ENCODE peak calls at places on chromosomes 12 and 14, in seven cellular contexts. One of them, this sample, is unnamed.

GRCh38 chr14:104577457-104578301 is 1.9 kb upstream of the C14orf180 start:
- DNase-seq in neural progenitor cell: no peak
- DNase-seq in HCT116: no peak
- DNase-seq in PC-3: no peak
- DNase-seq in GM23248: no peak
- DNase-seq in GM23338: no peak
- DNase-seq in MM.1S: no peak
- DNase-seq in this sample: no peak

GRCh38 chr14:104880584-104881210 is 15.6 kb downstream of the CEP170B start:
- DNase-seq in GM23248: no peak
- DNase-seq in PC-3: no peak
- DNase-seq in HCT116: no peak
- DNase-seq in GM23338: no peak
- DNase-seq in MM.1S: no peak
- DNase-seq in neural progenitor cell: no peak
- DNase-seq in this sample: no peak

GRCh38 chr12:153080-153746 is 60.7 kb downstream of the SLC6A12 start:
- DNase-seq in PC-3: peak
- DNase-seq in GM23338: peak
- DNase-seq in HCT116: peak
- DNase-seq in GM23248: peak
- DNase-seq in MM.1S: peak
- DNase-seq in neural progenitor cell: peak
- DNase-seq in this sample: peak

GRCh38 chr12:22256076-22256475 is 78.4 kb downstream of the ST8SIA1 start:
- DNase-seq in neural progenitor cell: no peak
- DNase-seq in GM23248: no peak
- DNase-seq in GM23338: no peak
- DNase-seq in MM.1S: peak
- DNase-seq in PC-3: no peak
- DNase-seq in HCT116: no peak
- DNase-seq in this sample: peak

GRCh38 chr12:94963649-94964048 is 39.8 kb downstream of the NDUFA12 start:
- DNase-seq in HCT116: no peak
- DNase-seq in GM23248: peak
- DNase-seq in MM.1S: no peak
- DNase-seq in neural progenitor cell: no peak
- DNase-seq in PC-3: no peak
- DNase-seq in GM23338: no peak
- DNase-seq in this sample: no peak

GRCh38 chr14:65229431-65230286 is 127.3 kb upstream of the MAX start:
- DNase-seq in MM.1S: no peak
- DNase-seq in GM23248: peak
- DNase-seq in GM23338: peak
- DNase-seq in HCT116: no peak
- DNase-seq in PC-3: no peak
- DNase-seq in neural progenitor cell: peak
- DNase-seq in this sample: peak

GRCh38 chr14:89620436-89620835 is 203.4 kb upstream of the FOXN3 start:
- DNase-seq in GM23338: no peak
- DNase-seq in PC-3: no peak
- DNase-seq in HCT116: no peak
- DNase-seq in GM23248: no peak
- DNase-seq in MM.1S: no peak
- DNase-seq in neural progenitor cell: no peak
- DNase-seq in this sample: no peak

GRCh38 chr14:82766128-82766527 is 1232.5 kb upstream of the SEL1L start:
- DNase-seq in MM.1S: no peak
- DNase-seq in neural progenitor cell: no peak
- DNase-seq in GM23248: no peak
- DNase-seq in HCT116: no peak
- DNase-seq in GM23338: no peak
- DNase-seq in PC-3: no peak
- DNase-seq in this sample: no peak

GRCh38 chr14:26200675-26201074 is 397.2 kb downstream of the NOVA1 start:
- DNase-seq in PC-3: peak
- DNase-seq in neural progenitor cell: no peak
- DNase-seq in GM23338: no peak
- DNase-seq in GM23248: peak
- DNase-seq in MM.1S: no peak
- DNase-seq in HCT116: no peak
- DNase-seq in this sample: no peak

GRCh38 chr12:3744216-3744883 is 8.6 kb downstream of the CRACR2A start:
- DNase-seq in neural progenitor cell: no peak
- DNase-seq in HCT116: no peak
- DNase-seq in GM23338: no peak
- DNase-seq in PC-3: no peak
- DNase-seq in MM.1S: no peak
- DNase-seq in GM23248: no peak
- DNase-seq in this sample: no peak

DNA sequence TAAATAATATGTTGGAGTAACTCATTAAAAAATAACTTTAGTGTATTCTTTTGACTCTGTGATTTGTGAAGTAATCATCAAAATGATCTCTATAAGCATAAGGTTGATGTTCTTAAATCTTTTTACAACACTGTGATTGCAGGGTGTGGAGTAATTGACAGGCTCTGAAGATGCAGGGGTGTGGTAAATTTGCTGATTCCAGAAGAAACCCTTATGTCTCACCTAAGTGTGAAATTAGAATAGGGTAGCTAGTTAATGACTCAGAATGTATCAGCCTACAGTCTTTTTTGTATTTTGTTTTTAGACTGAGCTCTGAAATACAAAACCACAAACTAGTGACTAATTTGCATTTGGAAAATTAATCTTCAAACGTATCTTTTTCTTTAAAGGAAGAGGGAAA is 5.9 kb downstream of the PRPF39 start:
- DNase-seq in PC-3: peak
- DNase-seq in HCT116: no peak
- DNase-seq in GM23248: peak
- DNase-seq in MM.1S: no peak
- DNase-seq in neural progenitor cell: no peak
- DNase-seq in GM23338: no peak
- DNase-seq in this sample: no peak
- H3K27ac ChIP-seq in PC-3: no peak
- H3K27ac ChIP-seq in HCT116: no peak
- H3K27ac ChIP-seq in GM23248: peak
- H3K27ac ChIP-seq in MM.1S: no peak
- H3K27ac ChIP-seq in neural progenitor cell: no peak
- H3K27ac ChIP-seq in GM23338: no peak
- H3K27ac ChIP-seq in this sample: no peak

GRCh38 chr12:123058980-123059379 is 78.5 kb downstream of the ARL6IP4 start:
- DNase-seq in MM.1S: no peak
- DNase-seq in GM23248: peak
- DNase-seq in GM23338: no peak
- DNase-seq in PC-3: no peak
- DNase-seq in neural progenitor cell: no peak
- DNase-seq in HCT116: no peak
- DNase-seq in this sample: no peak
- TF ChIP-seq EZH2phosphoT487 in MM.1S: no peak
- TF ChIP-seq EZH2phosphoT487 in GM23248: no peak
- TF ChIP-seq EZH2phosphoT487 in GM23338: no peak
- TF ChIP-seq EZH2phosphoT487 in PC-3: no peak
- TF ChIP-seq EZH2phosphoT487 in neural progenitor cell: no peak
- TF ChIP-seq EZH2phosphoT487 in HCT116: no peak
- TF ChIP-seq EZH2phosphoT487 in this sample: no peak

GRCh38 chr14:101559624-101560533 is 1.4 kb upstream of the DIO3 start:
- DNase-seq in HCT116: no peak
- DNase-seq in neural progenitor cell: peak
- DNase-seq in MM.1S: no peak
- DNase-seq in GM23248: peak
- DNase-seq in GM23338: peak
- DNase-seq in PC-3: peak
- DNase-seq in this sample: peak
- TF ChIP-seq EZH2 in HCT116: no peak
- TF ChIP-seq EZH2 in neural progenitor cell: peak
- TF ChIP-seq EZH2 in MM.1S: no peak
- TF ChIP-seq EZH2 in GM23248: peak
- TF ChIP-seq EZH2 in GM23338: peak
- TF ChIP-seq EZH2 in PC-3: no peak
- TF ChIP-seq EZH2 in this sample: no peak

GRCh38 chr12:104682790-104683279 is 226.1 kb downstream of the CHST11 start:
- DNase-seq in GM23338: no peak
- DNase-seq in MM.1S: peak
- DNase-seq in GM23248: no peak
- DNase-seq in PC-3: no peak
- DNase-seq in HCT116: no peak
- DNase-seq in neural progenitor cell: no peak
- DNase-seq in this sample: no peak
- H3K27ac ChIP-seq in GM23338: no peak
- H3K27ac ChIP-seq in MM.1S: no peak
- H3K27ac ChIP-seq in GM23248: no peak
- H3K27ac ChIP-seq in PC-3: no peak
- H3K27ac ChIP-seq in HCT116: no peak
- H3K27ac ChIP-seq in neural progenitor cell: no peak
- H3K27ac ChIP-seq in this sample: no peak

DNA sequence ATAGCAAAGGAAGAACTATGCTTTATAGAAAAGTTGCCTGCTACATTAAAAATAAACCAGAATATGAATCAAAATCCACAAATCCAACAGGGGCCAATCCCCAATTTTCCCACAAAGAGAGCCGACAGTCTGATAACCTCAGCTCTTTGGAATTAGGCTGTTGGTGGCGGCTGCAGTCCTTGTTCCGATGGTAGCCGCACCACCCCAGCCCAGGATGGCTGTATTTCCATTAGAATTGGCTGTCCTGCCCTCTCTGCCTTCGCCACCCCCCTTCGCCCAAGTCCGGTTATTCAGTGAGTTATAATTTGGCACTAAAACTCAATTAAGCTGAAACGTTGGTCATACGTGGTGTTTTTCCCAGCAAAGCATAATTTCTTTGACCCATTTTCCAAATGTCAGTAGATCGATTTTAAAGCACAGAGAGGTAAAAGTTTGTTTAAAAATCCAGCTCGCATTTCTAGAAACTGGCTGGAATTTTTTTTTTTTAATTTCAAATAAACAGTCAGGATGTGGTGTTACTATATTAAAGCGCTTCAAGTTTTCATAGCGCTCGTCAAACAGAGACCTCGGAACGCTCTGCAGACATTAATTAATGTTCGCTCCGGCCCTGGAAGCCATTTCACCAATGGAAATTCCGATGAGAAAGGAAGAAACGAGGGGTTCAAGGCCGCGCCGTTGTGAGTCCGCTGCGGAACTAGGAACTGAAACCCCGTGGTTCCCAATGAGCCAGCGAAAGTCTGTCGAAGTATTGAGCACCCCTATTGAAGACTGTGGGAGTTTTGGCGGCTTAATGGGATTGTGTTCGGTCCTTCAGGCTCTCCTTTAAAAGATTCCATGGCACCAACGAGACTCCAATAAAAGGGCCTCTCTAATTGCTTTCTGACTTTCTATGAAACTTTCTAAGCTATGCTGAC is 104.8 kb upstream of the DIO3 start:
- DNase-seq in neural progenitor cell: peak
- DNase-seq in MM.1S: no peak
- DNase-seq in GM23338: peak
- DNase-seq in PC-3: no peak
- DNase-seq in HCT116: no peak
- DNase-seq in GM23248: no peak
- DNase-seq in this sample: no peak
- TF ChIP-seq EZH2phosphoT487 in neural progenitor cell: peak
- TF ChIP-seq EZH2phosphoT487 in MM.1S: no peak
- TF ChIP-seq EZH2phosphoT487 in GM23338: no peak
- TF ChIP-seq EZH2phosphoT487 in PC-3: no peak
- TF ChIP-seq EZH2phosphoT487 in HCT116: no peak
- TF ChIP-seq EZH2phosphoT487 in GM23248: no peak
- TF ChIP-seq EZH2phosphoT487 in this sample: no peak

This sample was measured in hepatocyte.